ENCODE peak calls at places on chromosomes 12 and 14, in seven cellular contexts. Y is lower lobe of right lung, S is IMR-90, P is Peyer's patch, Z is A549, E is cardiac muscle cell, I is dorsolateral prefrontal cortex. B is an unnamed sample.

GRCh38 chr14:105086833-105087307 is 21.6 kb upstream of the GPR132 start:
- DNase-seq in P (peak; percentile 92), Y (peak; percentile 92), E (peak; percentile 84), Z (peak; percentile 63), S (peak; percentile 71), I (no peak), B (peak; percentile 83)

GRCh38 chr12:75712223-75712622 is 200.8 kb upstream of the KRR1 start:
- DNase-seq in Y (no peak), Z (no peak), E (no peak), P (no peak), I (no peak), S (no peak), B (no peak)

GRCh38 chr12:131085125-131085815 is 131.6 kb downstream of the ADGRD1 start:
- DNase-seq in Z (no peak), S (no peak), E (no peak), I (peak; percentile 61), P (peak; percentile 24), Y (peak; percentile 41), B (no peak)

GRCh38 chr12:9869307-9870161 is at the start of gene CLEC2B:
- DNase-seq in S (peak; percentile 85), E (peak; percentile 85), P (no peak), Z (no peak), I (no peak), Y (no peak), B (no peak)

GRCh38 chr14:75928587-75929230 is 53.1 kb downstream of the TGFB3 start:
- DNase-seq in Z (no peak), S (peak; percentile 8), E (peak; percentile 30), I (no peak), Y (no peak), P (no peak), B (no peak)

GRCh38 chr12:32399045-32399372 is 349 bp upstream of the FGD4 start:
- DNase-seq in Z (no peak), S (no peak), I (no peak), P (no peak), Y (no peak), E (no peak), B (no peak)

GRCh38 chr12:61011767-61012423 is 1248.3 kb upstream of the USP15 start:
- DNase-seq in P (no peak), Z (no peak), I (no peak), S (no peak), E (no peak), Y (no peak), B (no peak)

GRCh38 chr14:86799244-86799647 is 1193.7 kb downstream of the GALC start:
- DNase-seq in Y (no peak), Z (no peak), I (no peak), P (no peak), E (peak; percentile 95), S (peak; percentile 98), B (no peak)

GRCh38 chr12:109758406-109759075 is 44.9 kb downstream of the FAM222A start:
- DNase-seq in I (peak; percentile 24), Z (no peak), S (no peak), E (no peak), Y (peak; percentile 26), P (peak; percentile 30), B (no peak)

GRCh38 chr12:117907108-117907689 is 61.6 kb downstream of the KSR2 start:
- DNase-seq in S (no peak), Z (no peak), P (no peak), E (no peak), I (no peak), Y (no peak), B (no peak)

GRCh38 chr12:102406033-102406584 is 74.3 kb downstream of the IGF1 start:
- DNase-seq in I (peak; percentile 53), E (peak; percentile 22), P (peak; percentile 47), Z (no peak), S (peak; percentile 15), Y (peak; percentile 51), B (peak; percentile 60)

GRCh38 chr12:67270622-67271021 is 1.5 kb downstream of the CAND1 start:
- DNase-seq in S (no peak), Z (no peak), P (no peak), Y (no peak), I (no peak), E (no peak), B (no peak)

GRCh38 chr12:92602476-92602875 is 100.3 kb upstream of the PLEKHG7 start:
- DNase-seq in S (peak; percentile 96), E (peak; percentile 91), P (no peak), Y (no peak), I (no peak), Z (no peak), B (no peak)

GRCh38 chr12:2052861-2053674 is at the start of gene CACNA1C:
- DNase-seq in Z (no peak), I (peak; percentile 71), Y (no peak), P (peak; percentile 51), S (peak; percentile 66), E (peak; percentile 75), B (peak; percentile 54)

GRCh38 chr14:32364941-32365340 is 35.8 kb downstream of the AKAP6 start:
- DNase-seq in Z (no peak), S (no peak), I (no peak), Y (no peak), P (no peak), E (no peak), B (no peak)

GRCh38 chr12:28793767-28794166 is 355.3 kb upstream of the FAR2 start:
- DNase-seq in I (no peak), Z (no peak), Y (no peak), E (no peak), S (no peak), P (no peak), B (no peak)

GRCh38 chr12:68113644-68114043 is 45.9 kb downstream of the IFNG start:
- DNase-seq in P (peak; percentile 57), I (no peak), Z (no peak), E (no peak), Y (no peak), S (no peak), B (no peak)

GRCh38 chr12:132395908-132396305 is 66.5 kb upstream of the GALNT9 start:
- DNase-seq in Z (no peak), P (peak; percentile 42), E (no peak), Y (peak; percentile 43), S (no peak), I (peak; percentile 32), B (no peak)

GRCh38 chr12:128817115-128818015 is 6.4 kb downstream of the SLC15A4 start:
- DNase-seq in S (peak; percentile 55), Z (no peak), Y (peak; percentile 63), E (peak; percentile 23), P (peak; percentile 74), I (peak; percentile 73), B (peak; percentile 86)

GRCh38 chr14:95143813-95144620 is 13.3 kb downstream of the DICER1 start:
- DNase-seq in Z (no peak), Y (no peak), E (peak; percentile 30), S (peak; percentile 29), P (no peak), I (no peak), B (no peak)

GRCh38 chr12:103626498-103626897 is 39.4 kb downstream of the STAB2 start:
- DNase-seq in S (peak; percentile 51), Z (peak; percentile 67), I (peak; percentile 79), E (peak; percentile 47), P (peak; percentile 71), Y (no peak), B (peak; percentile 77)

GRCh38 chr14:72594099-72594901 is 299.6 kb downstream of the DPF3 start:
- DNase-seq in Y (no peak), P (peak; percentile 56), S (no peak), I (no peak), E (no peak), Z (no peak), B (no peak)

GRCh38 chr14:72591401-72591800 is 302.5 kb downstream of the DPF3 start:
- DNase-seq in P (no peak), S (no peak), Y (no peak), Z (no peak), I (no peak), E (no peak), B (no peak)

GRCh38 chr14:72588521-72588920 is 305.4 kb downstream of the DPF3 start:
- DNase-seq in Y (no peak), S (no peak), E (no peak), I (no peak), P (no peak), Z (no peak), B (no peak)

GRCh38 chr14:72589652-72590051 is 304.2 kb downstream of the DPF3 start:
- DNase-seq in E (no peak), S (no peak), P (no peak), Z (no peak), Y (no peak), I (no peak), B (no peak)

GRCh38 chr14:72590577-72590976 is 303.3 kb downstream of the DPF3 start:
- DNase-seq in I (no peak), S (no peak), Z (no peak), E (no peak), Y (no peak), P (peak; percentile 66), B (no peak)
- H3K4me3 ChIP-seq in I (no peak overlapping the region), S (no peak overlapping the region), Z (no peak overlapping the region), E (no peak overlapping the region), Y (no peak overlapping the region), P (no peak overlapping the region), B (no peak overlapping the region)

DNA sequence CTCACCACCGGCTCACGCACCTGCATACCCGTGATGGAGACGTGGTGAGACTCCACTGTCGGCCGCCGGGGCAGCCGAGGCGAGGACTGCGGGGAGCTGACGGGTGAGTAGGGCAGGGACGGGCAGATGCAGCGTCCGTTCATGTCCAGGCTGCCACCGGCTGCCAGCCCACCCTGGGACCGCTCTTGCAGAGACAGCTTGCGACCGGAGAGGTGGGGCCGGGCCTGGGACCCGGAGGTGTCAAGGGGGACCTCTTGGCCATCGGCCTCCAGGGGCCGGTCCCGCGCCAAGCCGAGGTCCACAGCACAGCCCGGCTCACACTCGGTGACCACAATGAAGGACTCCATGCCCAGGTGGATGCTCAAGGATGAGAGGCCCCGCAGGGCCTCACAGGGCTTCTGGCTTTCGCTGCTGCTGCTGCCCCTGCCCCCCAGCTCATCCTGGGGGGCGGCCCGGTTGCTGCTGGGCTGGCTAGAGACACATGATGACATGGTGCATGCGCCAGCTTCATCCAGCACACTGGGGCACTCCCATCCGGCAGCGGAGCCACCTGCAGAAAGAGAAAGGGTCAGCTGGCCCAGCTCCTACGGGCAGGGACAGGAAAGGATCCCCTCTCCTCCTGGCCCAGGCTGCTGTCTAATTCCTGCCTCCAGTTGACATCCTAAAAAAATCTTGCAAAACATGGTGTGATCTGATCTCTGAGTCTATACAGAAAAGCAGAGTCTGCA is 22.3 kb downstream of the CAMKK2 start:
- DNase-seq in E (no peak), I (no peak), P (no peak), S (no peak), Y (no peak), Z (no peak), B (no peak)
- H3K27ac ChIP-seq in E (no peak overlapping the region), I (no peak overlapping the region), P (no peak overlapping the region), S (no peak overlapping the region), Y (no peak overlapping the region), Z (no peak overlapping the region), B (no peak overlapping the region)

GRCh38 chr12:55739025-55739378 is 3.9 kb upstream of the GDF11 start:
- DNase-seq in Z (no peak), S (no peak), I (no peak), E (no peak), Y (no peak), P (no peak), B (no peak)
- TF ChIP-seq CTCF in Z (no peak), S (no peak), I (no peak), E (no peak), Y (no peak), P (no peak), B (no peak)

DNA sequence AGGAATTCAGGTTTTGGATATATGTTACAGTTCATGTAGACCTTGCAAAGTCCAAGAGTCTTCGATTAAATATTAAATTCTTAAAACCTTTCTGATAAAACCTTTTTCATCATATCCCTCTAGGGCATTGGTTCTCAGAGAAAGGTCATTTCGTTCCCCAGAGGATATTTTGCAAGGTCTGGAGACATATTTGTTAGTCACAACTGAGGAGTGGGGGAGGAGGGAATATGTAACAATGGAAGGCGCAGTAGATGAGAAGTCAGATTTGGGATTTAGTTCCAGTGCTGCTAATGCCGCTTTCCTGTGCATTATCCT is 5.3 kb downstream of the TMEM253 start:
- DNase-seq in E (peak; percentile 76), Z (no peak), S (no peak), I (no peak), Y (no peak), P (no peak), B (no peak)
- H3K4me3 ChIP-seq in E (no peak overlapping the region), Z (peak overlapping the region; percentile 10), S (no peak overlapping the region), I (no peak overlapping the region), Y (peak overlapping the region; percentile 9), P (no peak overlapping the region), B (peak overlapping the region; percentile 20)